ENCODE peak calls at places on chromosomes 2 and 18, in five cellular contexts. N, I, G, S and C are unnamed samples.

GRCh38 chr2:29117636-29118303 is 2.6 kb downstream of the CLIP4 start:
- DNase-seq in N (no peak), I (no peak), G (peak), S (no peak), C (no peak)

GRCh38 chr18:74714796-74715195 is 117.1 kb downstream of the ZNF407 start:
- DNase-seq in N (no peak), I (no peak), G (no peak), S (no peak), C (no peak)

GRCh38 chr18:47260138-47260923 is 8.9 kb upstream of the SKOR2 start:
- DNase-seq in N (peak), I (peak), G (peak), S (peak), C (peak)

GRCh38 chr2:95277246-95277906 is 3.1 kb downstream of the PROM2 start:
- DNase-seq in N (peak), I (peak), G (no peak), S (peak), C (no peak)

GRCh38 chr2:120053891-120054290 is 41.0 kb downstream of the EPB41L5 start:
- DNase-seq in N (no peak), I (no peak), G (peak), S (no peak), C (no peak)

GRCh38 chr18:58529714-58530354 is 99.1 kb downstream of the ALPK2 start:
- DNase-seq in N (no peak), I (no peak), G (peak), S (peak), C (peak)

GRCh38 chr2:129909648-129910418 is 69.6 kb upstream of the RAB6C start:
- DNase-seq in N (peak), I (no peak), G (no peak), S (no peak), C (no peak)

GRCh38 chr2:241655516-241656189 is 18.2 kb downstream of the ATG4B start:
- DNase-seq in N (no peak), I (no peak), G (no peak), S (no peak), C (no peak)

GRCh38 chr2:102085238-102085637 is 57.3 kb upstream of the IL1R1 start:
- DNase-seq in N (no peak), I (no peak), G (no peak), S (no peak), C (no peak)

GRCh38 chr18:14914126-14914525 is 166.2 kb downstream of the ANKRD30B start:
- DNase-seq in N (no peak), I (no peak), G (no peak), S (no peak), C (no peak)

GRCh38 chr2:25651066-25651465 is 22.3 kb downstream of the DTNB start:
- DNase-seq in N (no peak), I (no peak), G (peak), S (no peak), C (no peak)

GRCh38 chr2:237223208-237223861 is 137.6 kb downstream of the COPS8 start:
- DNase-seq in N (no peak), I (peak), G (peak), S (no peak), C (no peak)

GRCh38 chr2:112643488-112643887 is 2.3 kb upstream of the SLC20A1 start:
- DNase-seq in N (no peak), I (no peak), G (no peak), S (no peak), C (no peak)

GRCh38 chr18:46542545-46542944 is 114.5 kb downstream of the LOXHD1 start:
- DNase-seq in N (no peak), I (no peak), G (no peak), S (no peak), C (no peak)

GRCh38 chr2:53259395-53260009 is 508.1 kb upstream of the CHAC2 start:
- DNase-seq in N (no peak), I (no peak), G (no peak), S (no peak), C (no peak)

GRCh38 chr2:180677928-180678327 is 302.5 kb upstream of the UBE2E3 start:
- DNase-seq in N (no peak), I (no peak), G (no peak), S (no peak), C (no peak)

DNA sequence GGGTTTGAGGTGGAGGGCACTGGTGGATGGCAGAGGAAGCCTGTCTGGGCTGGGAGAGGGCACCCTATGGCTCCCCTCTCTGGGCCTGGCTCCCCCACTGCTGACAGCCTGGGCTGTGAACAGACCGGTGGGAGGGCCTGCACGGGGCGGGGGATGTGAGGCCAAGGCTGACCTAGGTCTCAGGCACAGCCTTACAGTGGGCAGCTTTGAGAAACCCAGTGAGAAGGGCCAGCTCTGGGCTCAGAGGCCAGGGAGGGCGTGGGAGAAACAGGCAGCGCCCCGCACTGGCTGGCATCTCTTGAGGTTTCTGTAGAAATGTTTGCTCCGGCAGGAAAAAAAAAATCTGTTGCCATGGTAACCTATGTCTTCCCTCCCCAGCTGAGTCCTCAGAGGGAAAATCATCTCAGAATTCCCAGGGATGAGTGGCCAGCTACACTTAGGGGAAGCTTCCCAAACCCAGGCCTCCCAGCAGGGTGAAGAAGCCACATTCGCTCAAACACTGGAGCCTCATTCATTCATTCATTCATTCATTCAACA is 71.7 kb upstream of the TAF1B start:
- DNase-seq in N (no peak), I (peak), G (peak), S (no peak), C (no peak)
- TF ChIP-seq CTCF in N (no peak), I (no peak), G (peak), S (no peak), C (no peak)

DNA sequence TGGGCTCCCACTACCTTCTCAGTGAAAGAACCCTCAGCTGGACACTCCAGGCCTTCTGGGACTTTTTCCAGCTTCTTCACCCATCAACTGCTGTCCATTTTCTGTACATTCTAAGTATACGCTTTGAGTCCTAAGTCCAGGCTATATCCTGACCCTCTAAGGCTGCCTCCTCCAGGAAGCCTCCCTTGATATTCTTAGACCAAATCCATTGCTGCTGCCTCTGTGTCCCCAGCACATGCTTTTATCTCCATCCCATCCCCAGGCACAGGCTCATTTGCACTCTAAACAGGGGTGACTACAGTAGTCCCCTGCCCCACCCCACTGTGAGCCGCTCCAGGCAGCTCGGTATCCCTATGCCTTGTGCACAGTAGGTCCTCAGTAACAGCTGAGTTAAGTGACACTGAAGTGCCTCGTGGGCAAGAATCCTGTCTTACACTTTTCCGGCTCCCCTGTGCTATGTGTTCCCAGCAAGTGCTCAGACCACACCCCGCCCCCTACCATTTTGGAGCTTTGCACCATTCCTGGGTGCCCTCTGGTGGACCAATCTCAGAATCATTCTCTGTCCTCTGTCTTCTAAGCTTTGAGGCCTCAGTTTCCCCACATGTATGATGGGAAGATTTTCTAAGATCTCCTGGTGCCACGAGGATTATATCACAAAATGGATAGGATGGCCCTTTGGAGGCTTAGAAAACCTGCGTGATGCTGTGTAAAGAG is 34.9 kb downstream of the EMX1 start:
- DNase-seq in N (no peak), I (no peak), G (no peak), S (no peak), C (no peak)
- TF ChIP-seq CTCF in N (no peak), I (no peak), G (no peak), S (no peak), C (no peak)

DNA sequence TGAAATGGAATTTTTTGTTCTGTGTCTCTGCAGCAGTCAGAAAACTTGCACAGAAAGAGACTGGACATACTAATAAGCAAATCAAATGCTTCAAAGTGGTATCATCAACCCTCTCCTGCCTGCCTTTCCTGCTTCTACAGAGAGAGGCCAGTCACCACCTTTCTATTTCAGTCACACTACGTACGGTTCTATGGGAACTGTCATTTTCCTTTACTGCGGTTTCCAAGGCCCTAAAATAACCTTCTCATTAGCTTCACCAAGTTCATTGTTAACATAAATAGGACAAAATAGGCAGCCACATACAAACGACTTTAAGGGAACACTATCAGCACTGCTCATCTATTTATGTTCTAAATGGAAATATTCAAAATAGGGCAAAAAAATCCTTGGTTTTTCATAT is 86.6 kb downstream of the METTL8 start:
- DNase-seq in N (no peak), I (no peak), G (peak), S (no peak), C (no peak)
- TF ChIP-seq CTCF in N (no peak), I (peak), G (no peak), S (no peak), C (no peak)

DNA sequence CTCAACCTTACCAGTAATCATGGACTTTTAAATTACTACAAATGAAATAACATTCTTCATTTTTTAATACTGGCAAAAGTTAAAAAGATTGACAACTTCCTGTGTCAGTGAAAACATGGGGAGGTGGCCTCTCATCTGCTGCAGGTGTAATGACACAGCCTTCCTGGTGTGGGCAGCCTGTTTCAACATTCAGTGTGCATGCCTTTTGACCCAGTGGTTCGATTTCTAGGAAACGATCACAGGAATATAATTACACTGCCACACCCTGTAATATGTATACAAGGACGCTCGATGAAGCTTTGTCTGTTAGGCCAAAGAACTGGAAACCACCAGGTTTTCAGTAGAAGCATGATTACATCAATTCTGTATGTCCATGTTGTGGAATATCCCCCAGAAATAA is 68.7 kb downstream of the MTHFD2 start:
- DNase-seq in N (no peak), I (no peak), G (no peak), S (peak), C (no peak)
- TF ChIP-seq CTCF in N (peak), I (peak), G (no peak), S (peak), C (peak)

GRCh38 chr2:111100765-111101162 is 19.9 kb upstream of the BCL2L11 start:
- DNase-seq in N (no peak), I (no peak), G (no peak), S (no peak), C (no peak)
- TF ChIP-seq CTCF in N (no peak), I (no peak), G (no peak), S (no peak), C (no peak)

GRCh38 chr2:2707111-2708035 is 376.3 kb upstream of the MYT1L start:
- DNase-seq in N (no peak), I (no peak), G (no peak), S (no peak), C (no peak)
- TF ChIP-seq CTCF in N (no peak), I (no peak), G (no peak), S (no peak), C (no peak)

DNA sequence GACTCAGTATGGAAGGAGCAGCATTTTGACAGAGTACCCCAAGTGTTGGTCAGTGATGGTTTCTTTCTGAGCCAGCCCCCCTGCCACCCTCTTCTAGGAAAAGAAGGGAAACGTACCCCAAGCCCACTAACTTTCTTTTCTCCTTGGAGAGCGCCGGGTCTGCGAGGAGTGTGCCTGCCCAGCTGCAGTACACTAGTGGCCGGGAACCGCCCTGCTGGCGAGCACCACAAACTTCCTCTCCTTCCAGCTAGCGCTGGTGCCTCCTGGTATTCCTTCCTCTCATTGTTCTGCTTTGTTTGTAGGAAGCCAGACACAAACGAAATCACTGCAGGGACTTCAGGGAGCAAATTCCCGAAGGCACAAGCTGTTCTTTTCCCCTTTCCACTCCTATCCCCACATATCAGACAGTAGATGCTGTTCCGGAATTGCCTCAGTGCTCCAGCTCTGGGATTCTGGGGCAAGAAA is 1.8 kb downstream of the CCDC85A start:
- DNase-seq in N (peak), I (peak), G (peak), S (no peak), C (no peak)
- TF ChIP-seq CTCF in N (peak), I (peak), G (peak), S (no peak), C (no peak)

GRCh38 chr18:32286749-32287148 is 96.9 kb downstream of the MEP1B start:
- DNase-seq in N (no peak), I (no peak), G (no peak), S (no peak), C (no peak)

GRCh38 chr18:32293107-32293506 is 103.3 kb downstream of the MEP1B start:
- DNase-seq in N (no peak), I (no peak), G (no peak), S (no peak), C (no peak)

GRCh38 chr18:32287249-32287648 is 97.4 kb downstream of the MEP1B start:
- DNase-seq in N (no peak), I (no peak), G (no peak), S (no peak), C (no peak)

GRCh38 chr18:32287873-32288272 is 98.0 kb downstream of the MEP1B start:
- DNase-seq in N (no peak), I (no peak), G (no peak), S (no peak), C (no peak)

DNA sequence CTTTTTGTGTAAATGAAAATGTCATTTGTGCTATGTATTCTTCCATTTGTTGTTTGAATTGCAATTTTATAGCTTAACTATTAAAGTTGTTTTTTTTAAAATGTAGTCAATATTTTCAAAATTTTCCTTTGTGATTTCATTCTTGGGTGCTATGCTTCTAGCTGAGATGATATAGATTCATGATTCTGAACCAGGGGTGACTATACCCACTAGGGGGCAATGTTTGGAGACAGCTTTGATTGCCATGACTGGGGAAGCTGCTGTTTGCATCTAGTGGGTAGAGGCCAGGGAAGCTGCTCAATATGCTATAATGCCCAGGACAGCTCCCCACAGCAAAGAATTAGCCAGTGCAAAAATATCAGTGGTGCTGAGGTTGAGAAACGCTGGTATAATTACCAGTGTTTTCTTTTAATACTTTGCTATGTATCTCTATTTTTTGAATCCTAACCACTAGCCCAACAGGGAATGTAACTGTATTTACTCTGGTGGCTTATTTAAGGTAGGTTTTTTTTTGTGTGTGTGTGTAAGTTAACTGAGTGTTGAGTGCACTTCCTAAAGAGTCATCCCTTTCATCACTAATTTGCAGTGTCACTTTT is 99.7 kb downstream of the MEP1B start:
- DNase-seq in N (no peak), I (no peak), G (peak), S (peak), C (peak)
- TF ChIP-seq CTCF in N (peak), I (peak), G (peak), S (peak), C (peak)

DNA sequence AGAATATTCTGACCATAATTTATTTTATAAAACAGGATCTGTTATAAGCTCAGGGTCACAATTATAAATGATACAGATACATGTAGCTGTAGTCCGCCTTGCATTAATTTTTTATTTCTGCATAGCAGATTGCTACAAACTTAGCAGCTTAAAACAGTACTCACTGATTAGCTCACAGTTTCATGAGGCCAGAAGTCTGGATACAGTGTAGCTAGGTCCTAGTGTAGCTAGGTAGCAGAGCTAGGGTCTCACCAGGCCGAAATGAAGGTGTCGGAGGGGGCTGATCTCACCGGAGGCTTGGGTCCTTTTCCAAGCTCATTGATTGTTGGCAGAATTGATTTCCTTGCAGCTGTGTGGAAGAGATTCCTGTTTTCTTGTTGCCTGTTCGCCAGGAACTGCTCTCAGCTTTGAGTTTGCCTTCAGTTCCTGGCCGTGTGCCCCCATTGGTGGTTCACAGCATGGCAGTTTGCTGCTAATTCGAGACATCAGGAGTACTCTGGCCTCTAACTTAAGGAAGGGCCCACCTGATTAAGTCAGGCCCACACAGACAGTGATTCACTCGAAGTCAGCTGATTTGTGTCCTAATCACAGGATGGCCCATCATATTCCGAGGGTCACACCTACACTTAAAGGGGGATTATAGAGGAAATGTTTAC is 18.4 kb downstream of the NAPG start:
- DNase-seq in N (no peak), I (no peak), G (no peak), S (no peak), C (no peak)
- TF ChIP-seq CTCF in N (no peak), I (no peak), G (no peak), S (no peak), C (no peak)

DNA sequence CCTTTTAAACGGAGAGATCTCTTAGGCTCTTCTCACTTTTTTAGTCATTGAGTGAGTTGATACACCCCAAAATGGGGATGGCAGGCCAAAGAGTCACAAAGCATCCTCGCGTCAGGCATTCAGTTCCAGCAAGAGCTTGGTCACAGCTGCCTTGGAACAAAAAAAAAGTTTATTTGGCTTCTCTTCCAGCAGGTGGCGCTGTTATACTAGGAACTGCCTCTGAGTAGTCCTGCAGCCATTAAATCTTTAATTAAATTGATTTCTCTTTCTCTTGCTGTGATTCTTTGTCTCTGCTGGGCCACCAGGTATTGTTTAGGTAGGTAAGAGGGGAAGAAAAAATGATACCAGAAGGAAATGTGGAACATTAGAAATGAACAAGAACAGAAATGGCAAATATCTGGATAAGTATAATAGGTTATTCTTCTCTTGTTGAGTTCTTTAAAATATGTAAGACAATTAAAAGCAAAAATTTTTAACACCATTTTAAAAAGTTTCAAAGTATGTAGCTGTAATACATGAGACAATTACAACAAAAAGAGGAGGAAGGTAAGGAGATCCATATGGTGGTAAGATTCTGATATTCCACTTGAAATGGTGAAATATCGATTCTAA is 175.1 kb downstream of the GALNT1 start:
- DNase-seq in N (no peak), I (no peak), G (peak), S (peak), C (peak)
- TF ChIP-seq CTCF in N (peak), I (peak), G (peak), S (peak), C (peak)